ENCODE peak calls at places on chromosomes 2 and 18, in six cellular contexts. U, D, E, N, L and I are unnamed samples.

GRCh38 chr18:63979409-63979908 is 9.6 kb downstream of the SERPINB8 start:
- DNase-seq in L (peak), D (peak), N (peak), E (no peak), U (peak), I (peak)

GRCh38 chr18:13267517-13267916 is 49.0 kb downstream of the LDLRAD4 start:
- DNase-seq in L (no peak), E (no peak), D (no peak), U (no peak), N (no peak), I (no peak)

GRCh38 chr18:40935423-40935822 is 1019.6 kb upstream of the PIK3C3 start:
- DNase-seq in U (peak), N (peak), L (peak), D (no peak), E (no peak), I (no peak)

GRCh38 chr2:109707281-109708147 is 86.6 kb upstream of the RGPD5 start:
- DNase-seq in D (no peak), L (no peak), N (no peak), E (no peak), U (no peak), I (no peak)

GRCh38 chr18:8742382-8743361 is 37.3 kb downstream of the MTCL1 start:
- DNase-seq in U (peak), D (no peak), N (no peak), L (no peak), E (no peak), I (no peak)

GRCh38 chr2:64615844-64616536 is 37.7 kb downstream of the SERTAD2 start:
- DNase-seq in U (no peak), L (no peak), D (no peak), N (no peak), E (no peak), I (no peak)

GRCh38 chr2:68045337-68045736 is 17.5 kb downstream of the C1D start:
- DNase-seq in L (no peak), U (peak), E (no peak), N (no peak), D (peak), I (no peak)

GRCh38 chr18:48797841-48798255 is 152.9 kb downstream of the SMAD7 start:
- DNase-seq in L (no peak), N (no peak), U (no peak), D (no peak), E (peak), I (no peak)

GRCh38 chr18:67652296-67652695 is 135.8 kb upstream of the DSEL start:
- DNase-seq in N (no peak), E (no peak), L (no peak), U (no peak), D (no peak), I (no peak)

GRCh38 chr2:64383881-64384280 is 70.1 kb upstream of the LGALSL start:
- DNase-seq in E (no peak), U (no peak), L (no peak), D (no peak), N (no peak), I (no peak)

GRCh38 chr2:111119004-111119846 is 1.5 kb upstream of the BCL2L11 start:
- DNase-seq in N (no peak), U (no peak), L (peak), E (peak), D (no peak), I (no peak)

GRCh38 chr2:207254526-207255464 is 89.0 kb upstream of the KLF7 start:
- DNase-seq in D (no peak), E (no peak), L (no peak), N (peak), U (peak), I (no peak)

GRCh38 chr2:31248139-31248538 is 14.2 kb downstream of the EHD3 start:
- DNase-seq in D (no peak), E (no peak), L (no peak), U (no peak), N (no peak), I (no peak)

GRCh38 chr2:100018312-100018711 is 124.1 kb downstream of the AFF3 start:
- DNase-seq in U (no peak), N (no peak), E (no peak), L (no peak), D (no peak), I (no peak)

GRCh38 chr18:60966876-60967275 is 366.4 kb upstream of the CDH20 start:
- DNase-seq in E (no peak), U (peak), L (no peak), N (no peak), D (no peak), I (no peak)

GRCh38 chr2:61763605-61764034 is 90.2 kb downstream of the FAM161A start:
- DNase-seq in E (peak), N (peak), D (peak), L (no peak), U (peak), I (peak)

GRCh38 chr2:31381601-31382000 is 32.9 kb downstream of the XDH start:
- DNase-seq in D (no peak), E (no peak), L (no peak), N (no peak), U (no peak), I (no peak)

GRCh38 chr2:178947006-178947405 is 102.9 kb downstream of the CCDC141 start:
- DNase-seq in U (no peak), E (no peak), N (no peak), D (no peak), L (no peak), I (no peak)

GRCh38 chr18:62784966-62785413 is 69.6 kb downstream of the PHLPP1 start:
- DNase-seq in D (no peak), L (no peak), N (peak), U (peak), E (no peak), I (no peak)

GRCh38 chr18:23671564-23671963 is 8.9 kb upstream of the ANKRD29 start:
- DNase-seq in E (no peak), U (no peak), L (no peak), D (no peak), N (no peak), I (no peak)

GRCh38 chr2:618591-618990 is 58.6 kb downstream of the TMEM18 start:
- DNase-seq in E (no peak), D (no peak), L (no peak), N (no peak), U (no peak), I (no peak)

GRCh38 chr18:45871655-45872054 is 46.2 kb downstream of the SIGLEC15 start:
- DNase-seq in E (no peak), U (peak), L (no peak), N (peak), D (no peak), I (no peak)

GRCh38 chr2:68753318-68753717 is 18.7 kb downstream of the ARHGAP25 start:
- DNase-seq in L (no peak), N (no peak), U (no peak), E (no peak), D (no peak), I (no peak)

GRCh38 chr18:62326646-62327348 is 1.7 kb downstream of the TNFRSF11A start:
- DNase-seq in L (no peak), U (no peak), N (no peak), E (no peak), D (no peak), I (no peak)

GRCh38 chr2:68936889-68937288 is 15.8 kb downstream of the GKN2 start:
- DNase-seq in L (no peak), N (peak), E (no peak), U (peak), D (no peak), I (no peak)

GRCh38 chr2:233208382-233209116 is 42.9 kb upstream of the ATG16L1 start:
- DNase-seq in E (no peak), N (no peak), L (no peak), D (no peak), U (no peak), I (no peak)

GRCh38 chr2:233213011-233213410 is 38.5 kb upstream of the ATG16L1 start:
- DNase-seq in L (no peak), N (no peak), U (no peak), D (no peak), E (no peak), I (no peak)

GRCh38 chr2:233209978-233210680 is 41.3 kb upstream of the ATG16L1 start:
- DNase-seq in U (no peak), N (no peak), E (no peak), L (no peak), D (no peak), I (no peak)

GRCh38 chr2:233209117-233209977 is 42.1 kb upstream of the ATG16L1 start:
- DNase-seq in E (no peak), U (peak), D (no peak), N (peak), L (peak), I (peak)

GRCh38 chr2:233210843-233211600 is 40.5 kb upstream of the ATG16L1 start:
- DNase-seq in U (peak), E (peak), N (peak), L (no peak), D (peak), I (peak)
- H3K4me3 ChIP-seq in U (no peak), E (peak), N (no peak), L (no peak), D (no peak), I (no peak)

DNA sequence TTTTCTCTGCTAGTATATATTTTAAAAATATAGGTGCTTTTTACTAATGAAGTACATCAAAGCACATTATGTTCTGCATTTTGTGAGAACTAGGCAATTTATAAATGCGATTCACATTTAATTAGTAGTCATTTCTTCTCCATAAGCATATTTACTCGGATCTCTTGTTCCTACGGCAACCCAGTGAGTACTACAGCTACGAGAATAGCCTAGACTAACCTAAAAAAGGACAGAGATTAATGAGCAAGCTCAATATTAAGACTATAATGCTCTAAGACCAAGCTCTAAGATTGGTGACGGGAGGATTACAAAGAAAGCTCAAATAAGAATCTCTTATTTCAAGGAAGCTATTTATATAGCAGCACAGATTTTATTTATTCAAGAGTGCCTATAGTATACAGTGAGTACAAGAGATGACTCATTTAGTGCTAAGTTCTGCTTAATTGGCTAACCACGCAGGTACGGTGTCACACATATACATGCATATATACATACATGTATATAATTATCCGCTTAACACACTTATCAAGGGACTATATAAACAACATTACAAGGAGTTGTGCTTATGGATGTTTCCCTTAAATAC is 364.7 kb downstream of the GPD2 start:
- DNase-seq in E (no peak), U (no peak), D (no peak), L (peak), N (no peak), I (no peak)
- H3K4me3 ChIP-seq in E (no peak), U (no peak), D (no peak), L (peak), N (no peak), I (no peak)

GRCh38 chr2:58913082-58913726 is 672.1 kb upstream of the FANCL start:
- DNase-seq in D (no peak), L (peak), N (no peak), E (no peak), U (no peak), I (no peak)
- H3K4me3 ChIP-seq in D (no peak), L (peak), N (no peak), E (no peak), U (no peak), I (no peak)

GRCh38 chr2:106165556-106165955 is 28.5 kb downstream of the UXS1 start:
- DNase-seq in E (no peak), N (no peak), L (peak), U (peak), D (no peak), I (no peak)
- H3K4me3 ChIP-seq in E (no peak), N (no peak), L (peak), U (no peak), D (no peak), I (no peak)

GRCh38 chr2:54560146-54560881 is 104.2 kb downstream of the SPTBN1 start:
- DNase-seq in U (peak), N (peak), L (peak), E (peak), D (no peak), I (no peak)

GRCh38 chr2:54561010-54561409 is 104.9 kb downstream of the SPTBN1 start:
- DNase-seq in N (no peak), D (no peak), U (no peak), L (no peak), E (no peak), I (no peak)

GRCh38 chr2:54559593-54560145 is 103.5 kb downstream of the SPTBN1 start:
- DNase-seq in E (no peak), L (peak), U (peak), D (no peak), N (peak), I (no peak)

GRCh38 chr2:54564439-54564838 is 108.3 kb downstream of the SPTBN1 start:
- DNase-seq in U (no peak), L (no peak), D (no peak), E (no peak), N (no peak), I (no peak)

DNA sequence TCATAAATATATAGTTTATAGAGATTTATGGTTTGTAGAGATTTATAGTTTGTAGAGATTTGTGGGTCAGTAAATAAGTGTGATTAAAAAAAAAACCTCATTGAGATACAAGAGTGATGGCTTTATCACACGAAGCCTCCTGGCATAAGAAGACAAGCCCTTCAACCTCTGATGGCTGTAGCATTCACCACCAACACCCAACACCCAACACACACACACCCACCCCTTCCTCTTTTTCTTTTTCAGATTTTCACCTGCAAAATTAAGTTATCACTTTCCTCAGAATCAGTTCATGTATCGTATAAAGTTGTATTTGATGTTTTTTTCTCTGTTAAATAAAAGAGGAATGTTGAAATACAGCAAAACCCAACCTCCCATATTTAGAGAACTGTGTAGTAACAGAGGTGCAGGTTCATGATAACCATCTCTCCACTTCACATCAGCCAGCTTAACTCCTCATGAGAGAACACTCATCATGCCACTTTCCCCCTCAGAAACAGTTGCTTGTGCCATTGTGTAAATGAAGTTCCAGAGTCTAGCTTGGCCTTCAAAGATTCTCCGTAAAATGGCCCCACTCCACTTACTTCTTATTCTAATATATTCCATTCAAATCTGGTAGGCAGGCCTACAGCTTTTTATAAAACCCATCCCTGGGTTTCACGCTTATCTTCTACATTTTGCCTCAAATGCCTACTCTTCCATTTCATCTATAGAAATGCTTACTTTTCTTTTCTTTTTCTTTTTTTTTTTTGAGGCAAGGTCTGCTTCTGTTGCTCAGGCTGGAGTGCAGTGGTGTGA is 105.9 kb downstream of the SPTBN1 start:
- DNase-seq in E (no peak), N (no peak), U (no peak), L (no peak), D (no peak), I (no peak)
- H3K4me3 ChIP-seq in E (no peak), N (no peak), U (no peak), L (peak), D (no peak), I (peak)

GRCh38 chr2:60500861-60501260 is 52.6 kb downstream of the BCL11A start:
- DNase-seq in D (no peak), E (no peak), N (no peak), L (no peak), U (no peak), I (no peak)
- H3K4me3 ChIP-seq in D (no peak), E (no peak), N (no peak), L (no peak), U (no peak), I (no peak)

GRCh38 chr2:237414056-237414661 is at the start of gene COL6A3:
- DNase-seq in E (no peak), L (no peak), D (peak), U (peak), N (peak), I (no peak)
- H3K4me3 ChIP-seq in E (peak), L (no peak), D (peak), U (peak), N (peak), I (peak)

DNA sequence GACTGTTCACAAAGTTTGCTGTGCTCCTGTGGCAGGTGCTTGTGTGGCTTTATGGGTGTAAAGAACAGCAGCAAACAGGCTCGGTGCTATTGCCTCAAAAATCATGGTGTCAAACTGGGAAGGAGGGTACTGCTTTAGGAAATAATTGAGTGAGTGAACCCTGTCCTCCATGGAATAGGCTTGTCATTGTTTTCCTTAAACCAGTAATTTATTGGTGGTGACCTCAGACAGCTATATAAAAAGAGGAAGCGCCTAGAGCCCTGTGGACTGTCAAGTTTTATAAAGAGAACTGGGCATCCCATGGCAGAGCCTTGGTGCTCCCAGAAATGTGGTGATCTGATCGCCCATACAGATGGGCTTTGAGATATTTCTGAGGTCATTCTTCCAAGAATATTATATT is 4.7 kb upstream of the CXCR4 start:
- DNase-seq in U (no peak), L (no peak), E (no peak), N (no peak), D (no peak), I (no peak)
- H3K4me3 ChIP-seq in U (no peak), L (no peak), E (no peak), N (no peak), D (no peak), I (no peak)